ENCODE peak calls at places on chromosomes 3 and 15, in ten cellular contexts. M is choroid plexus epithelial cell; P is fibroblast of lung; J is putamen; X is activated CD4-positive, alpha-beta T cell treated with anti-CD3 and anti-CD28 coated beads for 48 hours; V is SHP77; C is IMR-90; S is neural progenitor cell; B is RWPE2; W is adrenal gland. Y is an unnamed sample.
A peak's percentile ranks its signal among the peaks of the same experiment; 100 is the strongest.

GRCh38 chr15:68783226-68784054 is 37.3 kb downstream of the ANP32A start:
- DNase-seq in M (peak; percentile 38), P (no peak), J (no peak), X (peak; percentile 72), V (peak; percentile 28), C (no peak), S (peak; percentile 53), B (peak; percentile 45), W (peak; percentile 45), Y (no peak)

GRCh38 chr3:38455639-38456430 is 2.1 kb downstream of the ACVR2B start:
- DNase-seq in M (peak; percentile 60), P (peak; percentile 41), J (no peak), X (no peak), V (no peak), C (peak; percentile 29), S (peak; percentile 8), B (no peak), W (peak; percentile 77), Y (no peak)

GRCh38 chr3:30002782-30003181 is 603.6 kb upstream of the TGFBR2 start:
- DNase-seq in M (no peak), P (no peak), J (no peak), X (no peak), V (no peak), C (peak; percentile 18), S (no peak), B (no peak), W (no peak), Y (no peak)

GRCh38 chr15:94193906-94194305 is 37.5 kb upstream of the MCTP2 start:
- DNase-seq in M (no peak), P (no peak), J (no peak), X (no peak), V (no peak), C (no peak), S (no peak), B (no peak), W (no peak), Y (no peak)

GRCh38 chr15:71596672-71597071 is 213.7 kb upstream of the NR2E3 start:
- DNase-seq in M (peak; percentile 62), P (peak; percentile 56), J (peak; percentile 50), X (no peak), V (no peak), C (peak; percentile 23), S (no peak), B (no peak), W (peak; percentile 63), Y (no peak)

GRCh38 chr3:194346621-194347020 is 4.5 kb downstream of the CPN2 start:
- DNase-seq in M (peak; percentile 74), P (no peak), J (no peak), X (no peak), V (no peak), C (peak; percentile 54), S (no peak), B (no peak), W (no peak), Y (no peak)

GRCh38 chr15:100708916-100709315 is 106.5 kb downstream of the ASB7 start:
- DNase-seq in M (no peak), P (no peak), J (no peak), X (no peak), V (no peak), C (no peak), S (no peak), B (no peak), W (no peak), Y (no peak)

GRCh38 chr3:190238871-190239270 is 83.4 kb downstream of the CLDN1 start:
- DNase-seq in M (no peak), P (no peak), J (no peak), X (no peak), V (no peak), C (no peak), S (no peak), B (no peak), W (no peak), Y (no peak)

GRCh38 chr15:29685156-29686078 is 136.9 kb downstream of the TJP1 start:
- DNase-seq in M (no peak), P (peak; percentile 76), J (no peak), X (no peak), V (no peak), C (peak; percentile 79), S (no peak), B (peak; percentile 63), W (no peak), Y (no peak)

GRCh38 chr15:80660114-80660513 is 35.0 kb upstream of the ABHD17C start:
- DNase-seq in M (no peak), P (peak; percentile 43), J (no peak), X (no peak), V (no peak), C (peak; percentile 41), S (peak; percentile 64), B (no peak), W (no peak), Y (no peak)

GRCh38 chr3:152323834-152324233 is 55.1 kb downstream of the MBNL1 start:
- DNase-seq in M (no peak), P (no peak), J (no peak), X (no peak), V (no peak), C (no peak), S (no peak), B (no peak), W (no peak), Y (no peak)

GRCh38 chr3:39707314-39707909 is 102.0 kb upstream of the MYRIP start:
- DNase-seq in M (peak; percentile 72), P (peak; percentile 23), J (peak; percentile 1), X (no peak), V (peak; percentile 21), C (peak; percentile 10), S (peak; percentile 52), B (no peak), W (no peak), Y (no peak)

GRCh38 chr3:39108309-39108708 is 829 bp downstream of the TTC21A start:
- DNase-seq in M (no peak), P (no peak), J (no peak), X (no peak), V (no peak), C (no peak), S (no peak), B (no peak), W (no peak), Y (no peak)

GRCh38 chr3:42795621-42796181 is 8.6 kb downstream of the HIGD1A start:
- DNase-seq in M (no peak), P (no peak), J (no peak), X (no peak), V (no peak), C (no peak), S (no peak), B (no peak), W (no peak), Y (no peak)

GRCh38 chr15:86231864-86232801 is 152.5 kb downstream of the AGBL1 start:
- DNase-seq in M (peak; percentile 20), P (peak; percentile 31), J (peak; percentile 5), X (peak; percentile 41), V (peak; percentile 29), C (no peak), S (peak; percentile 73), B (peak; percentile 73), W (peak; percentile 51), Y (no peak)

GRCh38 chr3:138928727-138929372 is 18.1 kb downstream of the FOXL2 start:
- DNase-seq in M (no peak), P (no peak), J (no peak), X (no peak), V (no peak), C (no peak), S (no peak), B (no peak), W (no peak), Y (no peak)

GRCh38 chr15:72588096-72588495 is 66.4 kb upstream of the GOLGA6B start:
- DNase-seq in M (no peak), P (no peak), J (no peak), X (no peak), V (no peak), C (no peak), S (no peak), B (no peak), W (no peak), Y (no peak)

GRCh38 chr15:37872661-37873060 is 61.8 kb upstream of the TMCO5A start:
- DNase-seq in M (peak; percentile 23), P (no peak), J (no peak), X (no peak), V (no peak), C (no peak), S (no peak), B (no peak), W (no peak), Y (no peak)

GRCh38 chr15:85622432-85622831 is 172.3 kb downstream of the KLHL25 start:
- DNase-seq in M (no peak), P (peak; percentile 89), J (no peak), X (no peak), V (no peak), C (peak; percentile 92), S (no peak), B (no peak), W (no peak), Y (no peak)

GRCh38 chr3:43180027-43180426 is 74.1 kb upstream of the POMGNT2 start:
- DNase-seq in M (peak; percentile 98), P (peak; percentile 40), J (no peak), X (no peak), V (no peak), C (peak; percentile 96), S (no peak), B (peak; percentile 86), W (peak; percentile 29), Y (peak; percentile 81)

GRCh38 chr3:193788189-193788946 is 195.4 kb downstream of the OPA1 start:
- DNase-seq in M (peak; percentile 80), P (peak; percentile 56), J (peak; percentile 55), X (peak; percentile 36), V (peak; percentile 59), C (peak; percentile 53), S (peak; percentile 90), B (no peak), W (peak; percentile 72), Y (peak; percentile 27)

GRCh38 chr3:42216302-42216701 is 49.7 kb downstream of the CCK start:
- DNase-seq in M (no peak), P (no peak), J (no peak), X (no peak), V (no peak), C (no peak), S (no peak), B (no peak), W (no peak), Y (no peak)

GRCh38 chr3:100492810-100493140 is 356 bp downstream of the TMEM45A start:
- DNase-seq in M (no peak), P (no peak), J (no peak), X (no peak), V (no peak), C (no peak), S (no peak), B (no peak), W (no peak), Y (no peak)

GRCh38 chr3:136778865-136779264 is 26.7 kb upstream of the STAG1 start:
- DNase-seq in M (peak; percentile 42), P (peak; percentile 81), J (no peak), X (no peak), V (no peak), C (peak; percentile 19), S (no peak), B (no peak), W (no peak), Y (no peak)

GRCh38 chr3:4581040-4581439 is 87.9 kb downstream of the ITPR1 start:
- DNase-seq in M (no peak), P (no peak), J (no peak), X (no peak), V (no peak), C (no peak), S (no peak), B (no peak), W (peak; percentile 41), Y (no peak)

GRCh38 chr3:191026746-191027145 is 164.3 kb upstream of the GMNC start:
- DNase-seq in M (no peak), P (no peak), J (no peak), X (no peak), V (no peak), C (no peak), S (no peak), B (no peak), W (no peak), Y (no peak)

GRCh38 chr3:173395073-173395411 is 2.5 kb upstream of the NLGN1 start:
- DNase-seq in M (no peak), P (peak; percentile 73), J (no peak), X (no peak), V (peak; percentile 78), C (no peak), S (no peak), B (no peak), W (no peak), Y (no peak)

GRCh38 chr3:123449092-123449985 is 449 bp upstream of the ADCY5 start:
- DNase-seq in M (peak; percentile 18), P (peak; percentile 22), J (no peak), X (peak; percentile 25), V (no peak), C (peak; percentile 10), S (peak; percentile 73), B (no peak), W (peak; percentile 30), Y (no peak)